ENCODE peak calls at places on chromosomes 13 and 19, in seven cellular contexts. P is lower leg skin, V is cardiac fibroblast, G is astrocyte of the spinal cord, O is mammary epithelial cell, R is body of pancreas, L is colonic mucosa. A is an unnamed sample.

GRCh38 chr13:82717249-82717648 is 1165.0 kb downstream of the SLITRK1 start:
- DNase-seq in O (peak), G (peak), R (no peak), L (no peak), P (no peak), V (peak), A (no peak)

GRCh38 chr13:41675306-41675705 is 218.0 kb downstream of the RGCC start:
- DNase-seq in P (no peak), O (no peak), G (no peak), L (no peak), V (peak), R (no peak), A (no peak)

GRCh38 chr13:111210488-111210887 is 95.4 kb downstream of the ARHGEF7 start:
- DNase-seq in R (peak), L (no peak), P (no peak), G (peak), O (no peak), V (peak), A (no peak)

GRCh38 chr13:49625392-49626137 is 2.7 kb upstream of the ARL11 start:
- DNase-seq in G (no peak), O (no peak), R (peak), L (peak), P (peak), V (no peak), A (no peak)

GRCh38 chr13:39144941-39145533 is 106.8 kb downstream of the NHLRC3 start:
- DNase-seq in G (peak), L (peak), O (peak), V (peak), R (peak), P (peak), A (peak)

GRCh38 chr13:26425439-26426358 is 131.8 kb upstream of the WASF3 start:
- DNase-seq in V (peak), L (no peak), R (peak), P (no peak), O (no peak), G (peak), A (no peak)

GRCh38 chr19:1858412-1859081 is 4.8 kb downstream of the KLF16 start:
- DNase-seq in G (no peak), O (no peak), L (no peak), P (peak), R (no peak), V (no peak), A (no peak)

GRCh38 chr13:45826741-45827140 is 24.8 kb downstream of the SIAH3 start:
- DNase-seq in R (no peak), G (no peak), O (no peak), L (no peak), V (no peak), P (no peak), A (no peak)

GRCh38 chr13:73248711-73249580 is 190.1 kb downstream of the KLF5 start:
- DNase-seq in O (peak), V (peak), P (no peak), G (no peak), R (peak), L (peak), A (no peak)

GRCh38 chr13:101838305-101838835 is 385.9 kb downstream of the ITGBL1 start:
- DNase-seq in L (no peak), O (no peak), R (no peak), V (peak), G (peak), P (no peak), A (no peak)

GRCh38 chr19:33299061-33299665 is 3.2 kb downstream of the CEBPA start:
- DNase-seq in L (no peak), R (no peak), V (no peak), G (no peak), P (no peak), O (no peak), A (no peak)

GRCh38 chr13:99757756-99758464 is 213.7 kb downstream of the ZIC5 start:
- DNase-seq in L (no peak), P (no peak), R (no peak), G (no peak), O (no peak), V (no peak), A (no peak)

GRCh38 chr19:3098515-3099346 is 4.6 kb downstream of the GNA11 start:
- DNase-seq in G (peak), V (peak), P (peak), L (peak), O (peak), R (peak), A (no peak)

GRCh38 chr13:111314852-111315251 is 5.6 kb upstream of the TEX29 start:
- DNase-seq in R (no peak), P (no peak), O (no peak), G (no peak), L (no peak), V (no peak), A (no peak)

GRCh38 chr13:58712191-58712590 is 1080.6 kb downstream of the PCDH17 start:
- DNase-seq in O (no peak), G (no peak), L (no peak), R (no peak), P (no peak), V (no peak), A (no peak)

GRCh38 chr13:72990883-72991282 is 67.9 kb upstream of the KLF5 start:
- DNase-seq in G (no peak), P (no peak), O (no peak), V (no peak), R (no peak), L (no peak), A (no peak)

GRCh38 chr13:59112375-59112774 is 1051.4 kb downstream of the DIAPH3 start:
- DNase-seq in R (no peak), L (no peak), P (no peak), O (peak), V (peak), G (peak), A (peak)

GRCh38 chr13:47168086-47168485 is 271.2 kb upstream of the HTR2A start:
- DNase-seq in O (peak), G (peak), V (peak), P (no peak), R (no peak), L (no peak), A (no peak)

GRCh38 chr13:46184277-46184699 is 2.3 kb upstream of the LCP1 start:
- DNase-seq in L (peak), O (no peak), R (peak), V (peak), P (peak), G (no peak), A (peak)

GRCh38 chr13:106286811-106287210 is 248.7 kb downstream of the EFNB2 start:
- DNase-seq in G (no peak), L (no peak), V (no peak), O (no peak), P (no peak), R (no peak), A (no peak)

GRCh38 chr19:58060231-58060630 is 1.1 kb downstream of the ZNF135 start:
- DNase-seq in G (no peak), P (no peak), V (no peak), R (no peak), L (no peak), O (no peak), A (no peak)

GRCh38 chr19:31349160-31349881 is at the start of gene TSHZ3:
- DNase-seq in P (peak), V (peak), L (peak), O (peak), R (peak), G (peak), A (peak)

GRCh38 chr13:85864963-85865530 is 65.8 kb upstream of the SLITRK6 start:
- DNase-seq in L (no peak), O (peak), P (no peak), G (peak), R (no peak), V (peak), A (peak)

GRCh38 chr19:24032651-24033050 is 54.3 kb upstream of the ZNF254 start:
- DNase-seq in G (no peak), R (peak), L (no peak), V (no peak), O (no peak), P (peak), A (no peak)

GRCh38 chr13:95643814-95644598 is 500 bp downstream of the DZIP1 start:
- DNase-seq in G (peak), O (peak), V (peak), L (no peak), R (peak), P (no peak), A (peak)

GRCh38 chr19:17567940-17568339 is 12.5 kb downstream of the COLGALT1 start:
- DNase-seq in O (no peak), G (no peak), P (no peak), L (no peak), R (no peak), V (no peak), A (no peak)

GRCh38 chr13:74129500-74130144 is 4.6 kb downstream of the KLF12 start:
- DNase-seq in P (no peak), G (peak), L (peak), R (no peak), O (peak), V (peak), A (peak)

GRCh38 chr13:75339635-75340374 is 142.2 kb downstream of the TBC1D4 start:
- DNase-seq in O (no peak), L (no peak), P (no peak), V (no peak), G (no peak), R (no peak), A (no peak)

DNA sequence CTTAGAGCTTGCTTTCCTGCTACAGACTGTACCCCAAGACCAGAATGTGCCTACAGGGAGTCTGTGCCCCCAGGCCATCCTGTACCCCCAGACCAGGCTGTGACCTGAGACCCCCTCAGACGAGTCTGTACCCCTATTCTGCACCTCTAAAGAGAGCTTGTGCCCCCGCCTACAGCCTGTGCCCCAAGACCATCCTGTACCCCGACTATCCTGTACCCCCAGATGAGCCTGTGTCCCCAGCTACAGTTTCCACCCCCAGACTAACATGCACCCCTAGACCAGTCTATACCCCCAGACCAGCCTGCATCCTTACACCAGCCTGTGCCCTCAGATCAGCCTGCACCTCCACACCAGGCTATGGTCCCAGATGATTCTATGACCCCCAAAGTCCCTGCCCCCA is 2.0 kb downstream of the CACNG6 start:
- DNase-seq in L (no peak), R (no peak), V (no peak), P (no peak), O (no peak), G (no peak), A (no peak)
- H3K4me3 ChIP-seq in L (no peak), R (no peak), V (no peak), P (no peak), O (no peak), G (no peak), A (no peak)

GRCh38 chr19:47512948-47513319 is 1.9 kb downstream of the NAPA start:
- DNase-seq in R (no peak), O (no peak), L (no peak), P (peak), V (no peak), G (no peak), A (no peak)
- H3K4me3 ChIP-seq in R (no peak), O (no peak), L (peak), P (no peak), V (peak), G (no peak), A (no peak)

GRCh38 chr19:51749979-51750378 is 1.7 kb downstream of the FPR1 start:
- DNase-seq in R (no peak), L (no peak), G (no peak), P (no peak), V (peak), O (peak), A (no peak)

GRCh38 chr19:51751655-51752054 is at the start of gene FPR1:
- DNase-seq in V (peak), P (peak), R (no peak), L (no peak), G (peak), O (peak), A (no peak)

GRCh38 chr19:51754106-51754505 is 2.4 kb upstream of the FPR1 start:
- DNase-seq in O (no peak), P (peak), R (no peak), G (no peak), V (no peak), L (no peak), A (no peak)

GRCh38 chr19:51746731-51747130 is 4.9 kb downstream of the FPR1 start:
- DNase-seq in R (no peak), P (no peak), G (no peak), O (no peak), L (no peak), V (no peak), A (no peak)

GRCh38 chr19:51750381-51751124 is 1.1 kb downstream of the FPR1 start:
- DNase-seq in R (no peak), L (no peak), O (peak), P (no peak), G (no peak), V (peak), A (no peak)
- H3K4me3 ChIP-seq in R (no peak), L (no peak), O (no peak), P (no peak), G (no peak), V (no peak), A (no peak)

GRCh38 chr13:32733685-32734084 is 147.4 kb downstream of the PDS5B start:
- DNase-seq in V (no peak), L (no peak), P (no peak), G (no peak), R (no peak), O (no peak), A (no peak)

GRCh38 chr13:32731576-32731975 is 145.3 kb downstream of the PDS5B start:
- DNase-seq in L (no peak), R (no peak), P (no peak), V (peak), G (peak), O (peak), A (no peak)

GRCh38 chr13:32734511-32734910 is 148.3 kb downstream of the PDS5B start:
- DNase-seq in L (no peak), G (peak), O (peak), P (no peak), V (peak), R (peak), A (no peak)

GRCh38 chr13:32728327-32728726 is 142.1 kb downstream of the PDS5B start:
- DNase-seq in V (no peak), G (no peak), L (no peak), O (no peak), R (no peak), P (no peak), A (no peak)

GRCh38 chr13:32731074-32731473 is 144.8 kb downstream of the PDS5B start:
- DNase-seq in L (no peak), V (no peak), P (no peak), G (no peak), R (no peak), O (no peak), A (no peak)
- H3K4me3 ChIP-seq in L (no peak), V (no peak), P (no peak), G (no peak), R (no peak), O (no peak), A (no peak)

DNA sequence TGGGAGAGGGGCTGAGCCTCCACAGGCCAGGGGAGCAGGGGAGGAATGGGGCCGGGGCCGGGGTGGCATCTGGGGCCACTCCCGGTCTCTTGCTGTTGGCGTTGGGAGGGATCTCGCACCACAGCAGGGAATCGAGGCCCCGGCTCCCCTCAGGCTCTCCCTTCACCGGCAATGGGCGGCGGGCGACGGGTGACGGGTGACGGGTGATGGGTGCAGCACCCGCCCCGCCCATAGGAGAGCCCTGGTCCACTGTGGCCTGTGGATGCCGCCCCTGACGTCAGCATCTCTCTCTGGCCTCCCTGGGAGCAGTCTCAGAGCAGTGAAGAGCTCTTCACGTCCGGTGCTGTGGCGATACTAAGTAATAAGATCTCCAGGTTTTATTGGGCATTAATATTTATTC is 133.6 kb downstream of the KDM4B start:
- DNase-seq in R (no peak), G (no peak), O (no peak), P (no peak), V (no peak), L (no peak), A (no peak)
- H3K4me3 ChIP-seq in R (no peak), G (no peak), O (no peak), P (no peak), V (no peak), L (no peak), A (no peak)

GRCh38 chr19:35868823-35869326 is 501 bp downstream of the APLP1 start:
- DNase-seq in L (no peak), R (no peak), P (no peak), V (no peak), O (no peak), G (no peak), A (no peak)

GRCh38 chr19:35869327-35870123 is 1.2 kb downstream of the APLP1 start:
- DNase-seq in V (peak), R (peak), G (peak), O (peak), L (peak), P (no peak), A (peak)

GRCh38 chr19:35871611-35872010 is 3.2 kb downstream of the APLP1 start:
- DNase-seq in O (no peak), R (no peak), V (no peak), G (no peak), L (no peak), P (no peak), A (no peak)

GRCh38 chr19:35870798-35871197 is 2.4 kb downstream of the APLP1 start:
- DNase-seq in V (no peak), P (no peak), G (no peak), R (no peak), L (no peak), O (no peak), A (no peak)

DNA sequence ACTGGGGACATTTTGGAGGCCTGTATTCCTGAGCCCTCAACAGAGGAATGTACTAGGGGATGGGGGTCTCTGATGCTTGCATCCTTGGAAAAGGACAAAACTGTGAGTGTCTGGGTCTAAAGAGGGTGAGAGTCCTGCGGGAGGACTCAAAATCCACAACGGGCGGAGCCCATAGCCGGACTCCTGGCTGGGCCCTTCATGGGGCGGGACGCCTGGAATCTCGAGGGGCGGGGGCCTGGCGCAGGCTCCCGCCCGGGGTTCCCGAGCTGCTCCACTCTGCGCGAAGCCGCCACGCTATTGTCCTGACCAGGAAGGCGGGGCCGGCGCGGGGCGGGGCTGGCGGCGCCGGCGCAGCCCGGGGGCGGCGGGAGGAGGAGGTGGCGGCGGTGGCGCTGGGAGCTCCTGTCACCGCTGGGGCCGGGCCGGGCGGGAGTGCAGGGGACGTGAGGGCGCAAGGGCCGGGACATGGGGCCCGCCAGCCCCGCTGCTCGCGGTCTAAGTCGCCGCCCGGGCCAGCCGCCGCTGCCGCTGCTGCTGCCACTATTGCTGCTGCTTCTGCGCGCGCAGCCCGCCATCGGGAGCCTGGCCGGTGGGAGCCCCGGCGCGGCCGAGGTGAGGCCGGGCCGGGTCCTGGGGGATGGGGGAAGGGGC is at the start of gene APLP1:
- DNase-seq in L (peak), R (peak), P (no peak), G (no peak), V (peak), O (no peak), A (peak)
- H3K4me3 ChIP-seq in L (peak), R (peak), P (no peak), G (peak), V (peak), O (peak), A (peak)

GRCh38 chr19:19643158-19644053 is at the start of gene GMIP:
- DNase-seq in V (peak), G (peak), R (peak), O (peak), P (peak), L (peak), A (peak)

GRCh38 chr19:19644054-19644388 is 564 bp upstream of the GMIP start:
- DNase-seq in R (no peak), L (no peak), V (no peak), O (no peak), P (no peak), G (no peak), A (no peak)

GRCh38 chr19:19647037-19647835 is 3.8 kb upstream of the GMIP start:
- DNase-seq in P (no peak), R (no peak), L (no peak), V (no peak), G (no peak), O (no peak), A (no peak)

GRCh38 chr19:19645233-19645870 is 1.9 kb upstream of the GMIP start:
- DNase-seq in R (no peak), V (no peak), L (no peak), P (no peak), G (no peak), O (no peak), A (no peak)

DNA sequence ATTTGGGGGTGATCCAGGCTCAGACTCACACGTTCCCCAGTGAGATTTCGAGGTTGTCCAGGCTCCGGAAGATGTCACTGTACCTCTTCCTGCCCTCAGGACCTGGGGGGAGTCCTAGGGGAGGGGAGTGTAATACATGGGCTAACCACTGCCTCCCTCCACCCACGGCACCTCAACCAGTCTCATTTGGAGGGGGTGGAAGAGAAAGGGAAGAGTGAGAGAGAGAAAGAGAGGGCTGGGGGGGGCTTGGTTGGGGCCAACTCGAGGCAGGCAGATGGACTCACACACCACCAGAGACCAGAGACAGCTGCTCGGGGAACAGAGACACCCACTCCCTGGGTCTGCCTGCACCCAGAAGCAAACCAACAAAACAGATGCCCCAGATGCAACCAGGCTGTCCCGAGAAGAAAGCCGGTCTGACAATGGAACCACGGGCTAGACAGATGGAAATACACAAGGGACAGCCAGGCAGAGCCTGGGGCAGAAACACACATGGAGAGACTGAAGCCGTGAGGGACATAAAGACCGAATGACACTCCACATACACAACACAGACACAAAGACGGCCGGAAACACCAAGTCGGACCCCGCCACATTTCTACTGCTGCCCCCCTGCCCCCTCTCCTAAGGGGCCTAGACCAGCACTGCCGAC is 825 bp downstream of the GMIP start:
- DNase-seq in V (peak), R (no peak), G (no peak), L (no peak), O (no peak), P (no peak), A (no peak)
- H3K4me3 ChIP-seq in V (peak), R (peak), G (peak), L (peak), O (peak), P (peak), A (peak)

DNA sequence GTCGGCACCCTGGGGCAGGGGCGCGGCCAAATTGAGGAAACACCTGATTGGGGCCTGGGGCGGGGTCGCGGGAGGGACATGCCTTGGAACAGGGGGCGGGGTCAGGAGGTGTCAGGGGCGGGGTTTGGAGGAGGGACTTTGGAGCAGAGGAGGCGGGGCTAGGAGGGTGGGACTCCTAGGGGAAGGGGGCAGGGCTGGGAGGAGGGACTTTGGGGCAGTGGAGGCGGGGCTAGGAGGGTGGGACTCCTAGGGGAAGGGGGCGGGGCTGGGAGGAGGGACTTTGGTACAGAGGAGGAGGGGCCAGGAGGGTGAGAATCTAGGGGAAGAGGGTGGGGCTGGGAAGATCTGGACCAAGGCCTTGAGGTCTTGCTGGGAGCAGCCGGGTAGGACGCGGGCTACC is 21.9 kb downstream of the GRIN2D start:
- DNase-seq in L (peak), R (peak), P (peak), V (peak), G (peak), O (peak), A (peak)
- H3K4me3 ChIP-seq in L (peak), R (no peak), P (no peak), V (no peak), G (peak), O (no peak), A (no peak)

A was measured in HAP-1.